ENCODE peak calls at places on chromosomes 13 and 19, in four cellular contexts. C, R, X and W are unnamed samples.
A peak's percentile ranks its signal among the peaks of the same experiment; 100 is the strongest.

GRCh38 chr19:1027953-1028902 is 1.8 kb downstream of the CNN2 start:
- DNase-seq in R (peak; percentile 89), C (peak; percentile 91), X (no peak), W (peak; percentile 95)

GRCh38 chr13:31859546-31859945 is 120.2 kb downstream of the RXFP2 start:
- DNase-seq in X (no peak), C (no peak), R (no peak), W (no peak)

GRCh38 chr19:6425732-6426686 is 1.4 kb upstream of the KHSRP start:
- DNase-seq in C (no peak), X (no peak), R (no peak), W (no peak)

GRCh38 chr19:20661150-20661819 is at the start of gene ZNF626:
- DNase-seq in R (peak; percentile 92), X (peak; percentile 98), C (peak; percentile 96), W (peak; percentile 90)

GRCh38 chr13:29991343-29991742 is 140.9 kb upstream of the UBL3 start:
- DNase-seq in R (no peak), C (no peak), X (no peak), W (no peak)

GRCh38 chr19:42143341-42144234 is 11.3 kb upstream of the POU2F2 start:
- DNase-seq in R (no peak), X (no peak), C (no peak), W (no peak)

GRCh38 chr19:749811-750210 is 1.1 kb upstream of the MISP start:
- DNase-seq in X (no peak), R (no peak), C (no peak), W (no peak)

GRCh38 chr19:35636651-35637050 is 4.9 kb upstream of the ETV2 start:
- DNase-seq in C (no peak), R (no peak), X (no peak), W (no peak)

GRCh38 chr19:40739871-40740703 is 10.2 kb downstream of the ACTMAP start:
- DNase-seq in X (no peak), R (no peak), C (no peak), W (no peak)

GRCh38 chr19:47776568-47776967 is 1.9 kb upstream of the SELENOW start:
- DNase-seq in R (no peak), X (no peak), C (no peak), W (no peak)

GRCh38 chr13:106355866-106356265 is 179.6 kb downstream of the EFNB2 start:
- DNase-seq in X (no peak), C (no peak), R (no peak), W (no peak)

GRCh38 chr19:11046608-11047354 is 42.5 kb upstream of the LDLR start:
- DNase-seq in C (no peak), X (no peak), R (no peak), W (no peak)

GRCh38 chr19:11052391-11052790 is 36.9 kb upstream of the LDLR start:
- DNase-seq in X (no peak), R (no peak), C (no peak), W (no peak)

GRCh38 chr19:11054200-11054599 is 35.1 kb upstream of the LDLR start:
- DNase-seq in C (no peak), X (no peak), R (no peak), W (no peak)

GRCh38 chr19:11047856-11048255 is 41.4 kb upstream of the LDLR start:
- DNase-seq in R (no peak), C (no peak), X (no peak), W (no peak)

DNA sequence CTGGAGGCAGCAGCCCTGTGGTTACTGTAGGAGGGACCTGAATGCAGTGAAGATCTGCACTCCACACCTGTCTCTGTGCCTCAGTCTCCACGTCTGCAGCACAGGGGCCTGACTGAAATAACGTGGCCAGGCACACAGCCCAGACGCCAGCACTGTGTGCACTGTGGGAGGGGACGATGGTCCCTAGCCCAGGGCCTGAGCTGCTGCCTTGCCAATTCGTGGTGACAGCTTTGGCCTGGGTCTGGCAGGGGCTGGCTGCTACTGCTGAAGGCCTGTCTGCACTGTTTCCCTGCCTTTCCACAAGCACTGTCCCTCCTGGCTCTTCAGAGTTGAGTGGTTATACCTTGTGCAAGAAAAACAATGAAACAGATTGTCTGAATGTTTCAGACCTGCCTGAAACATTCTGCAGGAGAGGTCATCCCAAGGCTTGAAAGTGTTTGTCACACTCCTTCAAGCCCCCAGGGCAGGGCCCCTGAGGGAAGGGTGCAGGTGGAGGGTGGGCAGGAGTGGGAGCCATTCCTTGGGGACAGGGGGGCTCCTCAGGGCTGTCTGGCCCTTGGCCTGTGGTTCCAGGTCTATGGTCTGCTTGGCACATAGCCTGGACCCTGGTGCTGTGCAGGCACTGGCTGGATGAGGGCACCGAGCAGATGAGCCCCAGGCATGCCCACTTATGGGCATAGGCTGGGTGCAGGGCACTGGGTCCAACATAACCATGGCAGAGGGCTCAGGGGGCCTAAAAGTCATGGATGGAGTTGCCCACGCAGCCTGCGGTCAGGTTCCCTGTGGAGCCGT is 38.7 kb upstream of the LDLR start:
- DNase-seq in C (no peak), X (no peak), R (peak; percentile 51), W (no peak)
- H3K4me1 ChIP-seq in C (no peaks in the 10 kb centered on the region), X (peaks cover 12% of the 10 kb centered on the region), R (no peaks in the 10 kb centered on the region), W (peaks cover 57% of the 10 kb centered on the region)

GRCh38 chr19:48965806-48966540 is 864 bp downstream of the FTL start:
- DNase-seq in R (peak; percentile 94), X (peak; percentile 94), C (peak; percentile 96), W (peak; percentile 96)

GRCh38 chr19:48968179-48968661 is 3.1 kb downstream of the FTL start:
- DNase-seq in R (no peak), C (no peak), X (no peak), W (no peak)

GRCh38 chr19:48965033-48965805 is at the start of gene FTL:
- DNase-seq in X (peak; percentile 98), R (peak; percentile 99), C (peak; percentile 99), W (peak; percentile 99)

GRCh38 chr19:48967346-48968178 is 2.5 kb downstream of the FTL start:
- DNase-seq in X (no peak), C (no peak), R (no peak), W (peak; percentile 83)

DNA sequence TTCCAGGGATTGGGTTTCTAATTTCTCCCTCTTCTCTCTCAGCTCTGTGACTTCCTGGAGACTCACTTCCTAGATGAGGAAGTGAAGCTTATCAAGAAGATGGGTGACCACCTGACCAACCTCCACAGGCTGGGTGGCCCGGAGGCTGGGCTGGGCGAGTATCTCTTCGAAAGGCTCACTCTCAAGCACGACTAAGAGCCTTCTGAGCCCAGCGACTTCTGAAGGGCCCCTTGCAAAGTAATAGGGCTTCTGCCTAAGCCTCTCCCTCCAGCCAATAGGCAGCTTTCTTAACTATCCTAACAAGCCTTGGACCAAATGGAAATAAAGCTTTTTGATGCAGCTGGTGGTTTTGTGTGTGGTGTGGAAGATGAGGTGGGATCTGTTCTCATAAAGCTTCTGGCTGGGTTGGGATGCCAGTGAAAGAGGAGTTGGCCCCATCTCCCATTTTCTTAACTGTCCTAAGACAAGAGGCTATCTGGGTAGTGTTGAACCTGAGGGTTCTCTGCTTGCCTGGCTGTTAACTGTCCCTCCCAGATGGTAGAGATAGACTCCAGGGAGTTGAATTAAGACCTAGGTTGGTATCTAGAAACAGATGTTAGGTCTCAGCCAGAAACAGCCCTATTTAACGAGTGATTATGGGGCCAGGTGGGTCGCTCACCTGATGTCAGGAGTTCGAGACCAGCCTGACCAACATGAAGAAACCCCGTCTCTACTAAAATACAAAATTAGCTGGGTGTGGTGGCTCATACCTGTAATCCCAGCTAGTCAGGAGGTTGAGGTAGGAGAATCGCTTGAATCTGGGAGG is 1.6 kb downstream of the FTL start:
- DNase-seq in C (no peak), X (no peak), R (no peak), W (peak; percentile 84)
- H3K4me1 ChIP-seq in C (no peaks in the 10 kb centered on the region), X (peaks cover 57% of the 10 kb centered on the region), R (peaks cover 14% of the 10 kb centered on the region), W (peaks cover 80% of the 10 kb centered on the region)

GRCh38 chr19:16146112-16146511 is 2.6 kb downstream of the HSH2D start:
- DNase-seq in C (no peak), X (no peak), R (no peak), W (no peak)

GRCh38 chr19:16141043-16141442 is 2.4 kb upstream of the HSH2D start:
- DNase-seq in C (no peak), R (no peak), X (no peak), W (peak; percentile 92)

GRCh38 chr19:16142032-16142580 is 1.4 kb upstream of the HSH2D start:
- DNase-seq in R (no peak), X (no peak), C (no peak), W (no peak)

GRCh38 chr19:16143399-16144215 is at the start of gene HSH2D:
- DNase-seq in R (peak; percentile 96), X (no peak), C (peak; percentile 80), W (peak; percentile 99)

DNA sequence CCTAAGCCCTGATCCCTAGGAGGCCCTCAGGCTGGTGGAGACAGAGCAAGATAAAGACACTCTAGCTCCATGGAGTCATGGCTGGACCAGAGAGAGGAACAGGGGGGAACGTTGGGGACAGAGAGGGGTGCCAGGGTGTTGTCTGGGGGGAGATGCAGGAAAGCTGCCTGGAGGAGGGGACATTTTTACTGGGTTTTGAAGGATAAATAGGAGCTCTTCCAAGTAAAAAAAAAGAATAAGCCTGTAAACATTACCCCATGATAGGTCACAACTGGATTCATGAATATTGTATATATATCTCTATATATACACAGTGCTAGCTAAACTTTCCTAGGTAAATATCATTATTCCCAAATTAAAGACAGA is 714 bp downstream of the HSH2D start:
- DNase-seq in C (no peak), R (no peak), X (no peak), W (no peak)
- H3K4me1 ChIP-seq in C (no peaks in the 10 kb centered on the region), R (no peaks in the 10 kb centered on the region), X (no peaks in the 10 kb centered on the region), W (peaks cover 19% of the 10 kb centered on the region)

GRCh38 chr19:13022111-13022858 is 27.0 kb downstream of the NFIX start:
- DNase-seq in C (no peak), R (no peak), X (no peak), W (no peak)
- H3K4me1 ChIP-seq in C (peaks cover 6% of the 10 kb centered on the region), R (peaks cover 11% of the 10 kb centered on the region), X (peaks cover 98% of the 10 kb centered on the region), W (peaks cover 81% of the 10 kb centered on the region)

GRCh38 chr13:40968416-40969000 is 50.6 kb downstream of the ELF1 start:
- DNase-seq in R (no peak), C (no peak), X (no peak), W (no peak)
- H3K4me1 ChIP-seq in R (peaks cover 29% of the 10 kb centered on the region), C (peaks cover 2% of the 10 kb centered on the region), X (peaks cover 81% of the 10 kb centered on the region), W (peaks cover 100% of the 10 kb centered on the region)

DNA sequence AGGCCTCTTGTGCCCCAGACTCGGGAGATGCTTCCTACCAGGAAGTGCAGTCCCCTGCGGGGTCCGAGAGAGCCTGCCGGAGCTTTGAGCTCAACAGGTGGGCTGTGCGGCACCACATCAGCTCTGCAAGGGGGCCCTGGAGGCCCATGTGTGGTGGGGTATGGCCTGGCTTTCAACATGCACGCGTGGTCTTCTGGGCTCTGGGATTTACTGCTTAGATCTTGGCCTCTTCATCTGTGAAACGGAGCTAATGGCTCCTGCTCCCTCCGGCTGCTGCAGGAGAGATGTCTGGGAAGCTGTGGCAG is 18.0 kb downstream of the NDUFB7 start:
- DNase-seq in X (no peak), C (no peak), R (no peak), W (no peak)
- H3K4me1 ChIP-seq in X (peaks cover 91% of the 10 kb centered on the region), C (no peaks in the 10 kb centered on the region), R (no peaks in the 10 kb centered on the region), W (peaks cover 58% of the 10 kb centered on the region)